ENCODE peak calls at places on chromosomes 2 and 18, in six cellular contexts. X is nucleus accumbens, T is adrenal gland, L is NCI-H1436, Z is brain microvascular endothelial cell, M is dermis blood vessel endothelial cell. R is an unnamed sample.

GRCh38 chr18:62844850-62845643 is 129.7 kb downstream of the PHLPP1 start:
- DNase-seq in X (no peak), L (no peak), M (no peak), Z (no peak), T (no peak), R (no peak)

GRCh38 chr2:100283724-100284501 is 38.4 kb downstream of the LONRF2 start:
- DNase-seq in L (no peak), M (peak; percentile 7), T (peak; percentile 89), Z (no peak), X (no peak), R (no peak)

GRCh38 chr2:63218800-63219511 is 168.3 kb downstream of the OTX1 start:
- DNase-seq in Z (no peak), T (no peak), M (no peak), L (no peak), X (no peak), R (no peak)

GRCh38 chr18:72456802-72457201 is 87.3 kb downstream of the CBLN2 start:
- DNase-seq in T (no peak), L (no peak), X (no peak), Z (no peak), M (no peak), R (no peak)

GRCh38 chr2:194182888-194183287 is 1474.1 kb upstream of the SLC39A10 start:
- DNase-seq in M (no peak), X (no peak), L (no peak), Z (no peak), T (no peak), R (no peak)

GRCh38 chr2:172674034-172674967 is 61.3 kb upstream of the RAPGEF4 start:
- DNase-seq in M (peak; percentile 69), X (no peak), Z (peak; percentile 19), L (no peak), T (peak; percentile 49), R (no peak)

GRCh38 chr2:236843061-236843460 is 242.6 kb upstream of the COPS8 start:
- DNase-seq in X (no peak), T (no peak), Z (no peak), M (no peak), L (no peak), R (no peak)

GRCh38 chr18:76456823-76457222 is 38.2 kb downstream of the ZNF516 start:
- DNase-seq in T (no peak), Z (no peak), L (no peak), X (no peak), M (no peak), R (no peak)

GRCh38 chr2:177575358-177575757 is 182.8 kb downstream of the AGPS start:
- DNase-seq in L (no peak), Z (no peak), M (no peak), X (no peak), T (no peak), R (no peak)

GRCh38 chr2:64677530-64677929 is 23.8 kb upstream of the SERTAD2 start:
- DNase-seq in X (no peak), M (no peak), T (no peak), Z (no peak), L (no peak), R (no peak)

GRCh38 chr2:16226942-16227664 is 286.8 kb downstream of the MYCN start:
- DNase-seq in M (no peak), Z (no peak), T (no peak), L (no peak), X (no peak), R (no peak)

GRCh38 chr2:240463274-240463865 is 27.9 kb downstream of the GPC1 start:
- DNase-seq in M (no peak), T (peak; percentile 13), L (no peak), X (no peak), Z (no peak), R (no peak)

GRCh38 chr18:9066817-9067306 is 35.6 kb upstream of the NDUFV2 start:
- DNase-seq in X (no peak), L (no peak), T (no peak), M (no peak), Z (no peak), R (no peak)

GRCh38 chr2:152166633-152167032 is 8.9 kb downstream of the STAM2 start:
- DNase-seq in M (no peak), T (no peak), L (no peak), Z (no peak), X (no peak), R (peak; percentile 44)

GRCh38 chr2:226215902-226216503 is 583.6 kb downstream of the IRS1 start:
- DNase-seq in M (no peak), X (peak; percentile 22), Z (peak; percentile 48), L (peak; percentile 41), T (peak; percentile 61), R (peak; percentile 12)

GRCh38 chr2:90069290-90069894 is 1377.9 kb downstream of the RPIA start:
- DNase-seq in Z (no peak), X (peak; percentile 1), T (peak; percentile 46), M (peak; percentile 53), L (no peak), R (peak; percentile 42)

GRCh38 chr2:73101626-73102256 is 11.0 kb downstream of the RAB11FIP5 start:
- DNase-seq in Z (no peak), T (no peak), M (peak; percentile 46), X (no peak), L (no peak), R (no peak)

GRCh38 chr2:171244970-171245782 is 84.5 kb upstream of the TLK1 start:
- DNase-seq in L (no peak), M (peak; percentile 15), X (no peak), Z (peak; percentile 9), T (no peak), R (peak; percentile 24)

GRCh38 chr2:18721038-18721922 is 131.9 kb upstream of the NT5C1B start:
- DNase-seq in X (no peak), Z (peak; percentile 37), L (no peak), T (no peak), M (peak; percentile 75), R (no peak)

GRCh38 chr2:60066096-60066839 is 487.2 kb downstream of the BCL11A start:
- DNase-seq in L (no peak), M (no peak), Z (no peak), T (no peak), X (no peak), R (no peak)

GRCh38 chr18:3592864-3593263 is 142.9 kb downstream of the TGIF1 start:
- DNase-seq in M (no peak), T (no peak), Z (no peak), X (no peak), L (no peak), R (no peak)

GRCh38 chr2:144201868-144202468 is 318.0 kb downstream of the ZEB2 start:
- DNase-seq in X (no peak), M (peak; percentile 5), L (no peak), Z (peak; percentile 37), T (no peak), R (peak; percentile 27)

GRCh38 chr2:18411571-18411970 is 148.9 kb downstream of the RDH14 start:
- DNase-seq in L (no peak), M (no peak), X (no peak), T (no peak), Z (no peak), R (no peak)

GRCh38 chr2:121694398-121695178 is 42.1 kb downstream of the NIFK start:
- DNase-seq in T (peak; percentile 42), Z (no peak), M (no peak), L (no peak), X (no peak), R (no peak)

GRCh38 chr2:85248741-85249524 is 78.9 kb downstream of the TGOLN2 start:
- DNase-seq in L (no peak), T (no peak), X (no peak), Z (peak; percentile 63), M (peak; percentile 47), R (peak; percentile 63)

GRCh38 chr18:46650681-46651080 is 6.3 kb downstream of the LOXHD1 start:
- DNase-seq in T (no peak), L (no peak), M (no peak), Z (no peak), X (no peak), R (no peak)

GRCh38 chr2:106521016-106521415 is 33.9 kb downstream of the CD8B2 start:
- DNase-seq in X (no peak), M (no peak), L (no peak), T (no peak), Z (no peak), R (no peak)

GRCh38 chr2:158049129-158049855 is 52.4 kb upstream of the UPP2 start:
- DNase-seq in Z (no peak), M (no peak), T (no peak), X (no peak), L (peak; percentile 4), R (no peak)

GRCh38 chr2:237708491-237708890 is 81.1 kb downstream of the LRRFIP1 start:
- DNase-seq in X (no peak), M (no peak), T (no peak), L (no peak), Z (no peak), R (no peak)

GRCh38 chr2:19312949-19313348 is 45.5 kb downstream of the OSR1 start:
- DNase-seq in L (no peak), Z (peak; percentile 55), M (peak; percentile 14), T (no peak), X (no peak), R (peak; percentile 59)

GRCh38 chr18:10022365-10022764 is 108.5 kb downstream of the VAPA start:
- DNase-seq in Z (no peak), L (no peak), M (no peak), T (no peak), X (no peak), R (no peak)

GRCh38 chr2:234403074-234403473 is 93.8 kb downstream of the ARL4C start:
- DNase-seq in Z (peak; percentile 16), T (no peak), L (no peak), M (no peak), X (no peak), R (peak; percentile 53)

GRCh38 chr2:58341047-58341446 is 99.9 kb upstream of the FANCL start:
- DNase-seq in Z (no peak), X (no peak), T (no peak), M (no peak), L (no peak), R (no peak)

GRCh38 chr18:1222880-1223279 is 318.2 kb downstream of the ADCYAP1 start:
- DNase-seq in M (no peak), L (no peak), Z (no peak), X (no peak), T (no peak), R (no peak)

GRCh38 chr18:34977787-34978532 is 63.3 kb upstream of the MAPRE2 start:
- DNase-seq in X (peak; percentile 50), L (peak; percentile 18), M (peak; percentile 31), Z (peak; percentile 31), T (peak; percentile 34), R (peak; percentile 20)

GRCh38 chr2:150472122-150472899 is 15.2 kb downstream of the RND3 start:
- DNase-seq in M (peak; percentile 72), L (no peak), X (no peak), Z (peak; percentile 93), T (peak; percentile 58), R (no peak)

GRCh38 chr18:30999186-30999585 is 43.4 kb downstream of the DSC3 start:
- DNase-seq in M (no peak), X (no peak), T (no peak), Z (no peak), L (no peak), R (no peak)

GRCh38 chr2:118387509-118387908 is 299.2 kb downstream of the INSIG2 start:
- DNase-seq in Z (peak; percentile 68), M (no peak), T (no peak), X (no peak), L (no peak), R (peak; percentile 35)

GRCh38 chr2:231099918-231100317 is 24.9 kb downstream of the HTR2B start:
- DNase-seq in M (no peak), X (no peak), Z (no peak), L (no peak), T (no peak), R (no peak)

R was measured in AG08396.